ENCODE peak calls at places on chromosome 4, in nine cellular contexts. L is uterus, D is NB4, A is tibial nerve, S is Peyer's patch, Z is right lobe of liver, R is stomach, Y is GM12891, U is body of pancreas. E is an unnamed sample.

GRCh38 chr4:146545102-146545501 is 23.4 kb upstream of the SLC10A7 start:
- DNase-seq in L (no peak), D (peak), A (no peak), S (no peak), Z (no peak), R (no peak), Y (no peak), U (no peak), E (peak)

GRCh38 chr4:65719635-65720034 is 49.3 kb upstream of the EPHA5 start:
- DNase-seq in L (no peak), D (no peak), A (no peak), S (no peak), Z (no peak), R (no peak), Y (no peak), U (no peak), E (no peak)

GRCh38 chr4:80219301-80220025 is 22.2 kb downstream of the PRDM8 start:
- DNase-seq in L (no peak), D (no peak), A (no peak), S (no peak), Z (no peak), R (no peak), Y (no peak), U (no peak), E (no peak)

GRCh38 chr4:71290481-71290880 is 48.3 kb upstream of the SLC4A4 start:
- DNase-seq in L (no peak), D (no peak), A (no peak), S (no peak), Z (no peak), R (no peak), Y (no peak), U (no peak), E (no peak)

GRCh38 chr4:183636923-183637322 is 22.1 kb downstream of the RWDD4 start:
- DNase-seq in L (no peak), D (no peak), A (no peak), S (no peak), Z (no peak), R (no peak), Y (no peak), U (peak), E (no peak)

GRCh38 chr4:102466298-102466697 is 34.9 kb upstream of the NFKB1 start:
- DNase-seq in L (no peak), D (no peak), A (no peak), S (no peak), Z (no peak), R (no peak), Y (no peak), U (no peak), E (no peak)

GRCh38 chr4:184745747-184746531 is 12.0 kb upstream of the CENPU start:
- DNase-seq in L (peak), D (peak), A (peak), S (peak), Z (no peak), R (peak), Y (peak), U (peak), E (peak)

GRCh38 chr4:184320630-184321029 is 103.0 kb upstream of the ENPP6 start:
- DNase-seq in L (no peak), D (no peak), A (peak), S (no peak), Z (no peak), R (no peak), Y (no peak), U (no peak), E (no peak)

GRCh38 chr4:29551813-29552212 is 1168.4 kb upstream of the PCDH7 start:
- DNase-seq in L (no peak), D (no peak), A (no peak), S (no peak), Z (no peak), R (no peak), Y (no peak), U (no peak), E (no peak)

GRCh38 chr4:184400375-184400870 is 73.9 kb downstream of the IRF2 start:
- DNase-seq in L (no peak), D (no peak), A (peak), S (no peak), Z (no peak), R (no peak), Y (no peak), U (no peak), E (no peak)

GRCh38 chr4:118884716-118885115 is 3.9 kb upstream of the SYNPO2 start:
- DNase-seq in L (no peak), D (no peak), A (no peak), S (no peak), Z (no peak), R (no peak), Y (no peak), U (no peak), E (no peak)

GRCh38 chr4:184651899-184652298 is 2.4 kb downstream of the PRIMPOL start:
- DNase-seq in L (no peak), D (no peak), A (no peak), S (no peak), Z (no peak), R (no peak), Y (no peak), U (no peak), E (no peak)

GRCh38 chr4:169618286-169618685 is 2.1 kb upstream of the CLCN3 start:
- DNase-seq in L (no peak), D (no peak), A (no peak), S (no peak), Z (no peak), R (no peak), Y (no peak), U (no peak), E (no peak)

GRCh38 chr4:185396724-185397402 is at the start of gene ANKRD37:
- DNase-seq in L (no peak), D (no peak), A (no peak), S (no peak), Z (peak), R (peak), Y (no peak), U (peak), E (no peak)

GRCh38 chr4:31995943-31996901 is 1276.1 kb downstream of the PCDH7 start:
- DNase-seq in L (no peak), D (peak), A (no peak), S (no peak), Z (no peak), R (no peak), Y (no peak), U (no peak), E (no peak)

GRCh38 chr4:51868449-51868847 is 25.5 kb downstream of the DCUN1D4 start:
- DNase-seq in L (no peak), D (no peak), A (no peak), S (no peak), Z (no peak), R (no peak), Y (no peak), U (no peak), E (no peak)

DNA sequence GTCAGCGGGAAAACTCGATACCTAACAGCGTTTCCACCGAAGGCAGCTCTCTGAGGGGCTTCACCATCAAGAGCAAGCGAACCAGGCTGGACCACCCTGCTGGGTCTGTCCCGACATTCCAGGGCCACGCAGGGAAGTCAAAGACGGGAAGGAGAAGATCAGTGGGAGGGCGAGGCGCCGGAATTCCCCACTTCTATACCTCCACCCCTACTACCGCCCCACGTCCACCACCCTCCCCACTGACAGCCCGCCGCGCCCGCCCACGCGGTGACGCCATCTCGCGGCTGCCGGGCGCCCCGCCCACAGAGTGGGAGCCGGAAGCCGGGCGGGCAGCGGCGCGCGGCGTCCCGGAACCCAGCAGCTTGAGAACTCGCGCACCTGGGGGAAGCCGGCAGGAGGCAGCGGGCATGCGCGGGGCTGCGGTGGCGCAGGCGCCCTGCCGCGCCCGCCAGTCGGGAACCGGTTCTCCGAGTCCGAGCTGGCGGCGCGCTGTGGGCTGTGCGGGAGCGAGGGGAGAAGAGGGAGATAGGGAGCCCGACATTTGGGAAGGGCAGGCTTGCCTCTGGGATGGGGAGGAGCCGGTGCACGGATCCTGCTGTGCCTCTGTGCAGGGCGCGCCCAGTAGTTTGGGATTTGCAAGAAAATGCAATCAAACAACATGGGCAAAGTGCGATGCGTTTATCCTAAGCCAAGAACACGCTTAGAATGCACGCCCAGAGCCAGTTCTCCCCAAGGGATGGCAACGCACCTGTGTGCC is 3.2 kb upstream of the STIM2 start:
- DNase-seq in L (peak), D (peak), A (peak), S (peak), Z (peak), R (peak), Y (peak), U (peak), E (peak)
- TF ChIP-seq POLR2A in L (peak), D (peak), A (peak), S (peak), Z (peak), R (no peak), Y (peak), U (peak), E (peak)

GRCh38 chr4:122146652-122147051 is 5.5 kb upstream of the BLTP1 start:
- DNase-seq in L (no peak), D (no peak), A (no peak), S (no peak), Z (no peak), R (no peak), Y (no peak), U (no peak), E (no peak)

GRCh38 chr4:122156819-122157218 is 4.7 kb downstream of the BLTP1 start:
- DNase-seq in L (no peak), D (peak), A (no peak), S (no peak), Z (no peak), R (no peak), Y (no peak), U (no peak), E (no peak)

GRCh38 chr4:122152699-122153328 is 683 bp downstream of the BLTP1 start:
- DNase-seq in L (peak), D (peak), A (peak), S (peak), Z (peak), R (peak), Y (peak), U (peak), E (peak)

GRCh38 chr4:122150896-122151295 is 1.2 kb upstream of the BLTP1 start:
- DNase-seq in L (no peak), D (peak), A (no peak), S (no peak), Z (no peak), R (no peak), Y (no peak), U (no peak), E (no peak)

GRCh38 chr4:122151982-122152698 is at the start of gene BLTP1:
- DNase-seq in L (peak), D (peak), A (peak), S (peak), Z (peak), R (peak), Y (peak), U (peak), E (peak)
- TF ChIP-seq POLR2A in L (peak), D (peak), A (peak), S (peak), Z (peak), R (no peak), Y (peak), U (peak), E (peak)

GRCh38 chr4:88728146-88728545 is 30.5 kb upstream of the NAP1L5 start:
- DNase-seq in L (no peak), D (no peak), A (no peak), S (no peak), Z (no peak), R (no peak), Y (no peak), U (no peak), E (no peak)
- TF ChIP-seq POLR2A in L (no peak), D (no peak), A (no peak), S (no peak), Z (no peak), R (no peak), Y (no peak), U (no peak), E (no peak)

DNA sequence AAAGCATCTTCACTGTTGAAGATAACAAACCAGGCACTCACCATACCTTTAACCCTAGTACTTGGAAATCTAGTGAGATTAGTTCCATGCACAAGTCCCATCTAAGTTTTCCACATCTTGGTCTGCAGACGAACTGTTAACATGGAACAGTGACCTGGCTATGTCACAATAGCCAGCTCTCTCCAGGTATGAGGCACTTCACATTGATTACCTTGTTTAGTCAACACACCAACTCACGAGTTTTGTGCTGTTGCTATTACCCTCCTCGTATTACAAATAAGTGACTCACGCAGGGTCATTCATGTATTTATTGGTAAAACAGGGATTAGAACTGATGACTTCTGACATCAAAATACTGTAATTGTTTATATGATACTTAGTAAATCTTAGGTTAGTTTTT is 36.4 kb upstream of the FRAS1 start:
- DNase-seq in L (no peak), D (no peak), A (no peak), S (no peak), Z (no peak), R (no peak), Y (no peak), U (no peak), E (no peak)
- TF ChIP-seq POLR2A in L (no peak), D (no peak), A (no peak), S (no peak), Z (no peak), R (no peak), Y (no peak), U (no peak), E (no peak)

GRCh38 chr4:151402150-151402865 is 6.7 kb upstream of the FHIP1A start:
- DNase-seq in L (no peak), D (no peak), A (no peak), S (no peak), Z (no peak), R (no peak), Y (no peak), U (no peak), E (no peak)
- TF ChIP-seq POLR2A in L (no peak), D (no peak), A (no peak), S (no peak), Z (no peak), R (no peak), Y (no peak), U (no peak), E (no peak)

GRCh38 chr4:75629239-75629638 is 1.1 kb downstream of the CDKL2 start:
- DNase-seq in L (no peak), D (no peak), A (no peak), S (no peak), Z (no peak), R (no peak), Y (no peak), U (no peak), E (no peak)

GRCh38 chr4:75634281-75634680 is 4.0 kb upstream of the CDKL2 start:
- DNase-seq in L (no peak), D (no peak), A (no peak), S (no peak), Z (no peak), R (no peak), Y (no peak), U (no peak), E (no peak)

GRCh38 chr4:75633846-75634245 is 3.5 kb upstream of the CDKL2 start:
- DNase-seq in L (no peak), D (peak), A (no peak), S (no peak), Z (no peak), R (no peak), Y (no peak), U (no peak), E (no peak)

GRCh38 chr4:75630932-75631320 is 598 bp upstream of the CDKL2 start:
- DNase-seq in L (no peak), D (no peak), A (no peak), S (no peak), Z (no peak), R (no peak), Y (no peak), U (no peak), E (no peak)

GRCh38 chr4:75630174-75630931 is at the start of gene CDKL2:
- DNase-seq in L (peak), D (no peak), A (peak), S (peak), Z (peak), R (peak), Y (peak), U (peak), E (peak)
- TF ChIP-seq POLR2A in L (peak), D (no peak), A (no peak), S (no peak), Z (no peak), R (no peak), Y (no peak), U (peak), E (no peak)

DNA sequence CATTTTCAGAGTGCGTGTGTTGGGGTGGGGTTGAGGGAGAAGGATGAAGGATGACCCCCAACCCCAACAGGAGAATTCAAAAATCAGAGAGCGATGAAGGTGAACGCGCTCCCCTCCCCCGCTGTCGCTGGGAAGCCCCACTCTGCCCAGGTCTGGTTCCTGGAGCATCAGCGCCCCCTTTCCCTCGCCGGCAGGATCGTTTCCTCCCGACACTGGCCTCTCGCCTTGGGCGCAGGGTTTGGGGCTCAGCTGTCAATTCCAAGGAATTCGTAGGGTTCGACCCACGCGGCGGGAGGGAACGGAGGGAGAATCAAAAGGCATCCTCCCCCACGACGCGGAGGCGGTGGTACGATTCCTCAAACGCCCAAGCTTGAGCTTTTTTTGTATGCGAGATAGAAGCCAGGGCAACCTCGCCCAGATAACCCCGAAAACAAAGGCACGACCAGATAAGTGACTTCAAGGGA is 997 bp upstream of the PDGFRA start:
- DNase-seq in L (peak), D (peak), A (peak), S (no peak), Z (peak), R (peak), Y (peak), U (peak), E (peak)
- TF ChIP-seq POLR2A in L (no peak), D (no peak), A (no peak), S (no peak), Z (no peak), R (no peak), Y (no peak), U (no peak), E (no peak)

DNA sequence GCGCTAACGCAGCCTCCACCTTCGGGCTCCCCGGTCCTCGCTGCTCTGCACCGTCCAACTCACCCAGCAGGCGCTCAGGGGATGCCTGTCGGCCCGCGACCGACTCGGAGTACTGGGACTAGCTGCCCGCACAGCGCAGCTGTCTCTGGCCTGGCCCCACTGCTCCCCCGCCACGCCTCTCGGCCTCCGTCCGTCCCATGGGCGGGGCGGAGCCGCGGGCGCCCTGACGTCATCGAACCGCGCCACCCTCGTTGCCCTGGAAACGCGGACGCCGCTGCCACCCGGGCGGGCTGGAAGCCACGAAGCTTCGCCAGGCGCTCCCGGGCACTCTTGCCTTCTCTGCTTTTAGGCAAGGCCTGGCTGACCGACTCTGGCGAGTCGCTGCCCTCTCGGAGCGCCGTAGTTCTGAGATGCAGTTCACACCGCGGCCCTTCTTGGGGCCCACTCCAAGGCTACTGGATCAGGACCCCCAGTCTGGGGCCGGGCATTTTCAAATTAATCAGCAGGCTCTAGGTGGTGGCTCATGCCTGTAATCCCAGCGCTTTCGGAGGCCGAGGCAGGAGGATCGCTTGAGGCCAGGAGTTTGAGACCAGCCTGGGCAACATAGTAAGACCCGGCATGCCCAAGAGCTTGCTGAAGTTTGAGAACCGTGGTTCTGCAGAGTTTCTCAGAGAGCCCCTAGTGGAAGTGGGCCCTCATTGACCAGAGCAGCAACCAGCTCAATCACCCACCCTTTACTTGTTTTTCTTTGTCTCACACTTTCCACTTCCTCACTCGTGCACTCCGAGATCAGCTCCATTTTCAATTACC is 12.0 kb downstream of the ACOX3 start:
- DNase-seq in L (peak), D (peak), A (peak), S (peak), Z (peak), R (peak), Y (peak), U (peak), E (peak)
- TF ChIP-seq POLR2A in L (peak), D (peak), A (peak), S (peak), Z (peak), R (no peak), Y (peak), U (peak), E (peak)

GRCh38 chr4:2830632-2831610 is 12.7 kb upstream of the ADD1 start:
- DNase-seq in L (no peak), D (no peak), A (no peak), S (no peak), Z (peak), R (peak), Y (peak), U (no peak), E (no peak)
- TF ChIP-seq POLR2A in L (no peak), D (no peak), A (no peak), S (no peak), Z (no peak), R (no peak), Y (no peak), U (no peak), E (no peak)

E was measured in erythroblast.